ENCODE peak calls at places on chromosomes 3 and 15, in ten cellular contexts. R is IMR-90; N is ovary; S is cardiac muscle cell; Y is astrocyte; W is lower lobe of right lung; X is left ventricle myocardium inferior; Q is mucosa of descending colon; B is pancreas; J is CD8-positive, alpha-beta T cell. F is an unnamed sample.

GRCh38 chr3:160400631-160401150 is 1.2 kb downstream of the SMC4 start:
- DNase-seq in B (peak; percentile 18), N (peak; percentile 38), Q (peak; percentile 57), R (no peak), J (peak; percentile 13), S (peak; percentile 35), W (peak; percentile 66), Y (no peak), X (peak; percentile 21), F (no peak)

GRCh38 chr3:56776551-56776950 is 25.2 kb downstream of the ARHGEF3 start:
- DNase-seq in X (no peak), W (no peak), Q (no peak), J (no peak), B (no peak), N (no peak), Y (no peak), R (no peak), S (no peak), F (no peak)

GRCh38 chr3:127265581-127265981 is 22.3 kb downstream of the PRR20G start:
- DNase-seq in Y (no peak), X (no peak), Q (no peak), J (no peak), S (no peak), B (no peak), N (no peak), R (no peak), W (no peak), F (peak; percentile 73)

GRCh38 chr3:67685499-67685898 is 31.1 kb upstream of the SUCLG2 start:
- DNase-seq in Q (no peak), J (no peak), B (no peak), X (no peak), S (no peak), Y (no peak), W (no peak), N (no peak), R (no peak), F (no peak)

GRCh38 chr3:70811880-70812279 is 499.4 kb upstream of the MDFIC2 start:
- DNase-seq in B (no peak), J (no peak), W (no peak), Y (peak; percentile 80), N (no peak), S (peak; percentile 90), Q (no peak), R (peak; percentile 81), X (no peak), F (no peak)

GRCh38 chr15:72890043-72890442 is 106.5 kb upstream of the ADPGK start:
- DNase-seq in R (no peak), J (no peak), N (no peak), Q (no peak), W (no peak), Y (no peak), X (no peak), S (peak; percentile 10), B (no peak), F (no peak)

GRCh38 chr3:169661567-169662214 is 1.8 kb downstream of the MECOM start:
- DNase-seq in B (no peak), W (peak; percentile 56), X (peak; percentile 41), J (no peak), N (no peak), Y (peak; percentile 36), S (peak; percentile 72), Q (peak; percentile 70), R (peak; percentile 36), F (peak; percentile 93)

GRCh38 chr15:43169888-43170287 is 15.3 kb upstream of the CCNDBP1 start:
- DNase-seq in X (no peak), W (no peak), J (no peak), R (peak; percentile 22), S (peak; percentile 17), Q (no peak), N (no peak), B (no peak), Y (peak; percentile 37), F (no peak)

GRCh38 chr3:168248383-168249047 is 152.8 kb upstream of the GOLIM4 start:
- DNase-seq in J (no peak), R (peak; percentile 47), W (no peak), Y (peak; percentile 56), X (no peak), Q (peak; percentile 30), N (no peak), B (no peak), S (peak; percentile 46), F (peak; percentile 73)

GRCh38 chr3:124565551-124565950 is 164.7 kb upstream of the UMPS start:
- DNase-seq in Q (no peak), W (no peak), J (no peak), S (no peak), R (no peak), B (no peak), X (no peak), Y (no peak), N (no peak), F (no peak)
- H3K4me1 ChIP-seq in Q (no peaks in the 10 kb centered on the region), W (no peaks in the 10 kb centered on the region), J (no peaks in the 10 kb centered on the region), S (peaks cover 6% of the 10 kb centered on the region), R (no peaks in the 10 kb centered on the region), B (peaks cover 14% of the 10 kb centered on the region), X (peaks cover 34% of the 10 kb centered on the region), Y (peaks cover 3% of the 10 kb centered on the region), N (peaks cover 1% of the 10 kb centered on the region), F (no peaks in the 10 kb centered on the region)

GRCh38 chr3:50602675-50603191 is 8.8 kb downstream of the CISH start:
- DNase-seq in N (no peak), W (no peak), X (no peak), Q (peak; percentile 55), B (peak; percentile 62), R (no peak), J (no peak), Y (no peak), S (peak; percentile 23), F (peak; percentile 36)

GRCh38 chr3:50599716-50600118 is 11.9 kb downstream of the CISH start:
- DNase-seq in J (no peak), Y (no peak), R (no peak), S (no peak), X (no peak), Q (no peak), B (no peak), W (no peak), N (no peak), F (peak; percentile 23)

GRCh38 chr3:50600841-50601591 is 10.6 kb downstream of the CISH start:
- DNase-seq in Y (peak; percentile 94), B (peak; percentile 100), J (peak; percentile 69), S (peak; percentile 99), W (peak; percentile 96), N (peak; percentile 97), Q (peak; percentile 96), R (peak; percentile 95), X (peak; percentile 97), F (peak; percentile 97)

GRCh38 chr3:50600141-50600753 is 11.3 kb downstream of the CISH start:
- DNase-seq in J (no peak), Q (peak; percentile 55), W (no peak), N (peak; percentile 60), B (peak; percentile 57), X (no peak), R (no peak), Y (no peak), S (no peak), F (peak; percentile 59)

DNA sequence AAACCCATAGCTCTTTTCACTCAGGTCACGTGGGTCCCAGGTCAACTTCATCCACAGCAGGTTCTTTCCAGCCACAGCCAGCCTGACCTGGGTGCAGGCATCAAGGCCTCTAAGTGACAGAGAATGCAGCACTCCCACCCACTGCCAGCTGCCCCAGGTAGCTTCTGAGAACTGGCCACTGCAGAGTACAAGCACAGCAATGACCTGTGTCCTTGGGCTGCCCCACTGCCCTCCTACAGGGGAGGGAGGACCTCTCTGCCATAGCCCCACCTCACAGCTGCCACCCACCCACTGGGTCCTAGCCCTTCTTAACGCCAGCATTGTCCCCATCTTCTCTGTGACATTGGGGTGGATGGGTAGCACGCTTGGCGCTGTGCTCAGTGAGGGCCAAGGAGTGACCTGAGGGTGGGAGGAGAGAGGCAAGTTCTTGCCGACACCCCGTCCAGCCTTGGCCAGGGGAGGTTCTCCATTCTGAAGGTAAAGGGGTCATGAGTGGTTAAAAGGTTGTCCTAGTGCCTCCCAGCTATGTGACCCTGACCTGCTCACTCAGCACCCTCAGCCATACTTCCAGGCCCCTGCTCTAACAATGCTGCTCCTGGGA is 12.4 kb downstream of the CISH start:
- DNase-seq in S (no peak), Q (no peak), N (no peak), B (no peak), Y (no peak), W (no peak), J (no peak), R (no peak), X (no peak), F (peak; percentile 48)
- H3K4me1 ChIP-seq in S (peaks cover 29% of the 10 kb centered on the region), Q (peaks cover 43% of the 10 kb centered on the region), N (peaks cover 36% of the 10 kb centered on the region), B (peaks cover 49% of the 10 kb centered on the region), Y (peaks cover 18% of the 10 kb centered on the region), W (peaks cover 60% of the 10 kb centered on the region), J (peaks cover 75% of the 10 kb centered on the region), R (peaks cover 22% of the 10 kb centered on the region), X (peaks cover 60% of the 10 kb centered on the region), F (peaks cover 29% of the 10 kb centered on the region)

DNA sequence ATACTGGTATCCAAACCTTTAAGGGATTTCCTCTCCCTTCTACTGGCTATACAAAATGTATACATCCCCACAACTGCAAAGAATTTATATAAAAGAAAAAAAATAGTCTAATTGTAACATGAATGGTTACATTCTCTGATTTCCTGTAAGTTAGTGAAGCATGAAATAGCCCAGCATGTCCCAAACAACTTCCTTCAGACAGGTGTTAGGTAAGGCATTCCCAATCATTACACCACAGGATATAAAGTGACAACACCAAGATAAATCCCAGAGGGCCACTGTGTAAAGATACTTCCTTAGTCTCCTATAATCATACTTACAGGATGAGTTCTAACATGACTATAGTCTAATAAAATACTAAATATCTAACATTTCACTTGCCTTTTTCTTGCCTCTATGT is 7.6 kb downstream of the CMTM6 start:
- DNase-seq in S (no peak), Q (no peak), R (no peak), J (no peak), X (no peak), W (no peak), Y (no peak), N (no peak), B (no peak), F (no peak)
- H3K4me1 ChIP-seq in S (peaks cover 22% of the 10 kb centered on the region), Q (peaks cover 16% of the 10 kb centered on the region), R (peaks cover 9% of the 10 kb centered on the region), J (peaks cover 4% of the 10 kb centered on the region), X (peaks cover 36% of the 10 kb centered on the region), W (peaks cover 37% of the 10 kb centered on the region), Y (peaks cover 24% of the 10 kb centered on the region), N (peaks cover 1% of the 10 kb centered on the region), B (peaks cover 24% of the 10 kb centered on the region), F (peaks cover 22% of the 10 kb centered on the region)

DNA sequence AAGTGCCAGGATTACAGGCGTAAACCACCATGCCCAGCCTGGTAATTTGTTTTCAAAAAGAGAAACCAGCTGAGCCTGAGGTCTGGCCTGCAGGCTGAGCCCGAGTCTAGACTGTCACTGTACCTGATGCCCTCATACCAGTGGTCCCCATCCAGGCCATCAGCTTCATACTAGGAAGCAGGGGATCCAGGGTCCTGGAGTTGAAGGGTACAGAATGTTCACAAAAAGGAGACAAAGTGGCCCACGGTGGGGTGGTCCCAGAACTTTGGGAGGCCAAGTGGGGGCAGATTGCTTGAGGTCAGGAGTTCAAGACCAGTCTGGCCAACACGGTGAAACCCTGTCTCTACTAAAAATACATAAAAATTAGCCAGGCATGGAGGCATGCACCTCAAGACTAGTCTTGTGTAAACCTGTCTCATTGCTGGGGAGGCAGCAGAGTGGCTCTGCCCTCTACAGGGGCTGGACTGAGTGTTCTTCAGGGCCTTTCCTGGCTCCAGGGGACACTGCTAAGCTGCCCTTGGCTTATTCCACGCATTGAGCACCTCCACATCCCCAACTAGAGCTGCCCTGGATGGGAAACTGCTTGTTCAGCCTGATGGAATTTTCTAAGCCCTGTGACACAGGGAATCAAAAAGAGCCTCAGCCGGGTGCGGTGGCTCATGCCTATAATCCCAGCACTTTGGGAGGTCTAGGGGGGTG is 7.9 kb upstream of the HHATL start:
- DNase-seq in B (no peak), J (no peak), N (peak; percentile 2), Y (no peak), W (no peak), Q (no peak), X (peak; percentile 2), R (no peak), S (no peak), F (peak; percentile 27)
- H3K4me1 ChIP-seq in B (no peaks in the 10 kb centered on the region), J (no peaks in the 10 kb centered on the region), N (no peaks in the 10 kb centered on the region), Y (no peaks in the 10 kb centered on the region), W (no peaks in the 10 kb centered on the region), Q (no peaks in the 10 kb centered on the region), X (peaks cover 14% of the 10 kb centered on the region), R (no peaks in the 10 kb centered on the region), S (no peaks in the 10 kb centered on the region), F (no peaks in the 10 kb centered on the region)

GRCh38 chr15:68817304-68818087 is 3.2 kb downstream of the ANP32A start:
- DNase-seq in S (peak; percentile 76), Q (peak; percentile 85), Y (peak; percentile 45), X (peak; percentile 69), J (peak; percentile 72), B (peak; percentile 68), R (peak; percentile 58), N (peak; percentile 72), W (peak; percentile 85), F (peak; percentile 93)
- H3K4me1 ChIP-seq in S (peaks cover 31% of the 10 kb centered on the region), Q (peaks cover 24% of the 10 kb centered on the region), Y (peaks cover 22% of the 10 kb centered on the region), X (peaks cover 93% of the 10 kb centered on the region), J (peaks cover 44% of the 10 kb centered on the region), B (peaks cover 28% of the 10 kb centered on the region), R (peaks cover 17% of the 10 kb centered on the region), N (peaks cover 6% of the 10 kb centered on the region), W (peaks cover 52% of the 10 kb centered on the region), F (peaks cover 34% of the 10 kb centered on the region)